ENCODE peak calls at places on chromosomes 11 and 22, in nine cellular contexts. One of them, this sample, is unnamed.

GRCh38 chr22:44209343-44209742 is 28.6 kb downstream of the PARVG start:
- DNase-seq in cardiac fibroblast: no peak
- DNase-seq in nephron progenitor cell: no peak
- DNase-seq in uterus: no peak
- DNase-seq in AG09319: no peak
- DNase-seq in upper lobe of right lung: no peak
- DNase-seq in PC-9: no peak
- DNase-seq in HCT116: no peak
- DNase-seq in left lung: no peak
- DNase-seq in this sample: no peak

GRCh38 chr11:129061466-129062194 is 119.0 kb upstream of the TP53AIP1 start:
- DNase-seq in cardiac fibroblast: peak
- DNase-seq in nephron progenitor cell: no peak
- DNase-seq in uterus: no peak
- DNase-seq in AG09319: no peak
- DNase-seq in upper lobe of right lung: no peak
- DNase-seq in PC-9: peak
- DNase-seq in HCT116: peak
- DNase-seq in left lung: no peak
- DNase-seq in this sample: no peak

GRCh38 chr22:24059121-24059520 is 48.0 kb downstream of the CABIN1 start:
- DNase-seq in cardiac fibroblast: peak
- DNase-seq in nephron progenitor cell: no peak
- DNase-seq in uterus: no peak
- DNase-seq in AG09319: peak
- DNase-seq in upper lobe of right lung: no peak
- DNase-seq in PC-9: no peak
- DNase-seq in HCT116: no peak
- DNase-seq in left lung: no peak
- DNase-seq in this sample: no peak

GRCh38 chr11:93662177-93662575 is 694 bp downstream of the CEP295 start:
- DNase-seq in cardiac fibroblast: no peak
- DNase-seq in nephron progenitor cell: no peak
- DNase-seq in uterus: no peak
- DNase-seq in AG09319: no peak
- DNase-seq in upper lobe of right lung: no peak
- DNase-seq in PC-9: no peak
- DNase-seq in HCT116: no peak
- DNase-seq in left lung: no peak
- DNase-seq in this sample: no peak

GRCh38 chr22:19872779-19873137 is 18.1 kb upstream of the GNB1L start:
- DNase-seq in cardiac fibroblast: no peak
- DNase-seq in nephron progenitor cell: no peak
- DNase-seq in uterus: peak
- DNase-seq in AG09319: no peak
- DNase-seq in upper lobe of right lung: peak
- DNase-seq in PC-9: no peak
- DNase-seq in HCT116: no peak
- DNase-seq in left lung: peak
- DNase-seq in this sample: no peak

GRCh38 chr22:28019360-28019759 is 100.3 kb upstream of the PITPNB start:
- DNase-seq in cardiac fibroblast: no peak
- DNase-seq in nephron progenitor cell: no peak
- DNase-seq in uterus: peak
- DNase-seq in AG09319: no peak
- DNase-seq in upper lobe of right lung: peak
- DNase-seq in PC-9: peak
- DNase-seq in HCT116: no peak
- DNase-seq in left lung: no peak
- DNase-seq in this sample: peak

GRCh38 chr22:36769541-36769940 is 6.4 kb downstream of the IFT27 start:
- DNase-seq in cardiac fibroblast: no peak
- DNase-seq in nephron progenitor cell: no peak
- DNase-seq in uterus: no peak
- DNase-seq in AG09319: no peak
- DNase-seq in upper lobe of right lung: peak
- DNase-seq in PC-9: no peak
- DNase-seq in HCT116: no peak
- DNase-seq in left lung: no peak
- DNase-seq in this sample: no peak

GRCh38 chr11:40425168-40425567 is 1034.3 kb downstream of the LRRC4C start:
- DNase-seq in cardiac fibroblast: no peak
- DNase-seq in nephron progenitor cell: no peak
- DNase-seq in uterus: no peak
- DNase-seq in AG09319: no peak
- DNase-seq in upper lobe of right lung: no peak
- DNase-seq in PC-9: no peak
- DNase-seq in HCT116: no peak
- DNase-seq in left lung: no peak
- DNase-seq in this sample: no peak

GRCh38 chr11:40517122-40517521 is 942.3 kb downstream of the LRRC4C start:
- DNase-seq in cardiac fibroblast: no peak
- DNase-seq in nephron progenitor cell: no peak
- DNase-seq in uterus: no peak
- DNase-seq in AG09319: no peak
- DNase-seq in upper lobe of right lung: no peak
- DNase-seq in PC-9: no peak
- DNase-seq in HCT116: no peak
- DNase-seq in left lung: no peak
- DNase-seq in this sample: no peak

GRCh38 chr11:14423633-14424032 is 64.7 kb upstream of the RRAS2 start:
- DNase-seq in cardiac fibroblast: peak
- DNase-seq in nephron progenitor cell: no peak
- DNase-seq in uterus: no peak
- DNase-seq in AG09319: no peak
- DNase-seq in upper lobe of right lung: no peak
- DNase-seq in PC-9: no peak
- DNase-seq in HCT116: no peak
- DNase-seq in left lung: no peak
- DNase-seq in this sample: no peak

GRCh38 chr22:32830473-32830872 is 29.0 kb downstream of the TIMP3 start:
- DNase-seq in cardiac fibroblast: no peak
- DNase-seq in nephron progenitor cell: peak
- DNase-seq in uterus: no peak
- DNase-seq in AG09319: no peak
- DNase-seq in upper lobe of right lung: no peak
- DNase-seq in PC-9: no peak
- DNase-seq in HCT116: no peak
- DNase-seq in left lung: no peak
- DNase-seq in this sample: no peak

GRCh38 chr11:45048870-45049825 is 97.3 kb upstream of the PRDM11 start:
- DNase-seq in cardiac fibroblast: peak
- DNase-seq in nephron progenitor cell: no peak
- DNase-seq in uterus: peak
- DNase-seq in AG09319: no peak
- DNase-seq in upper lobe of right lung: no peak
- DNase-seq in PC-9: no peak
- DNase-seq in HCT116: no peak
- DNase-seq in left lung: no peak
- DNase-seq in this sample: no peak

GRCh38 chr11:11416917-11417316 is 63.9 kb upstream of the CSNK2A3 start:
- DNase-seq in cardiac fibroblast: peak
- DNase-seq in nephron progenitor cell: no peak
- DNase-seq in uterus: no peak
- DNase-seq in AG09319: no peak
- DNase-seq in upper lobe of right lung: no peak
- DNase-seq in PC-9: no peak
- DNase-seq in HCT116: no peak
- DNase-seq in left lung: no peak
- DNase-seq in this sample: no peak

GRCh38 chr11:112247198-112247597 is 13.5 kb downstream of the PLET1 start:
- DNase-seq in cardiac fibroblast: no peak
- DNase-seq in nephron progenitor cell: no peak
- DNase-seq in uterus: no peak
- DNase-seq in AG09319: no peak
- DNase-seq in upper lobe of right lung: no peak
- DNase-seq in PC-9: no peak
- DNase-seq in HCT116: no peak
- DNase-seq in left lung: no peak
- DNase-seq in this sample: no peak

GRCh38 chr11:110478410-110478809 is 48.7 kb downstream of the FDX1 start:
- DNase-seq in cardiac fibroblast: no peak
- DNase-seq in nephron progenitor cell: peak
- DNase-seq in uterus: no peak
- DNase-seq in AG09319: no peak
- DNase-seq in upper lobe of right lung: no peak
- DNase-seq in PC-9: no peak
- DNase-seq in HCT116: no peak
- DNase-seq in left lung: no peak
- DNase-seq in this sample: no peak

GRCh38 chr22:19577422-19577966 is 53.3 kb upstream of the CLDN5 start:
- DNase-seq in cardiac fibroblast: no peak
- DNase-seq in nephron progenitor cell: no peak
- DNase-seq in uterus: no peak
- DNase-seq in AG09319: no peak
- DNase-seq in upper lobe of right lung: no peak
- DNase-seq in PC-9: no peak
- DNase-seq in HCT116: no peak
- DNase-seq in left lung: no peak
- DNase-seq in this sample: no peak

GRCh38 chr11:72727521-72727920 is 24.7 kb downstream of the ARAP1 start:
- DNase-seq in cardiac fibroblast: peak
- DNase-seq in nephron progenitor cell: no peak
- DNase-seq in uterus: no peak
- DNase-seq in AG09319: no peak
- DNase-seq in upper lobe of right lung: no peak
- DNase-seq in PC-9: no peak
- DNase-seq in HCT116: no peak
- DNase-seq in left lung: peak
- DNase-seq in this sample: no peak

GRCh38 chr11:57307666-57308270 is 17.0 kb downstream of the TNKS1BP1 start:
- DNase-seq in cardiac fibroblast: no peak
- DNase-seq in nephron progenitor cell: no peak
- DNase-seq in uterus: no peak
- DNase-seq in AG09319: no peak
- DNase-seq in upper lobe of right lung: peak
- DNase-seq in PC-9: no peak
- DNase-seq in HCT116: no peak
- DNase-seq in left lung: no peak
- DNase-seq in this sample: no peak

GRCh38 chr22:37848587-37849088 is 581 bp upstream of the EIF3L start:
- DNase-seq in cardiac fibroblast: peak
- DNase-seq in nephron progenitor cell: no peak
- DNase-seq in uterus: no peak
- DNase-seq in AG09319: no peak
- DNase-seq in upper lobe of right lung: no peak
- DNase-seq in PC-9: peak
- DNase-seq in HCT116: peak
- DNase-seq in left lung: no peak
- DNase-seq in this sample: no peak

GRCh38 chr22:17243524-17243923 is 24.3 kb upstream of the ADA2 start:
- DNase-seq in cardiac fibroblast: no peak
- DNase-seq in nephron progenitor cell: no peak
- DNase-seq in uterus: no peak
- DNase-seq in AG09319: no peak
- DNase-seq in upper lobe of right lung: peak
- DNase-seq in PC-9: no peak
- DNase-seq in HCT116: no peak
- DNase-seq in left lung: no peak
- DNase-seq in this sample: no peak

GRCh38 chr11:120172054-120172881 is 34.4 kb upstream of the TRIM29 start:
- DNase-seq in cardiac fibroblast: peak
- DNase-seq in nephron progenitor cell: peak
- DNase-seq in uterus: peak
- DNase-seq in AG09319: no peak
- DNase-seq in upper lobe of right lung: peak
- DNase-seq in PC-9: peak
- DNase-seq in HCT116: peak
- DNase-seq in left lung: no peak
- DNase-seq in this sample: peak
- TF ChIP-seq CTCF in cardiac fibroblast: peak
- TF ChIP-seq CTCF in nephron progenitor cell: peak
- TF ChIP-seq CTCF in uterus: peak
- TF ChIP-seq CTCF in AG09319: peak
- TF ChIP-seq CTCF in upper lobe of right lung: peak
- TF ChIP-seq CTCF in PC-9: peak
- TF ChIP-seq CTCF in HCT116: peak
- TF ChIP-seq CTCF in left lung: peak
- TF ChIP-seq CTCF in this sample: no peak

GRCh38 chr11:70331901-70332300 is 61.4 kb downstream of the PPFIA1 start:
- DNase-seq in cardiac fibroblast: no peak
- DNase-seq in nephron progenitor cell: no peak
- DNase-seq in uterus: no peak
- DNase-seq in AG09319: no peak
- DNase-seq in upper lobe of right lung: no peak
- DNase-seq in PC-9: no peak
- DNase-seq in HCT116: no peak
- DNase-seq in left lung: no peak
- DNase-seq in this sample: peak
- TF ChIP-seq CTCF in cardiac fibroblast: no peak
- TF ChIP-seq CTCF in nephron progenitor cell: no peak
- TF ChIP-seq CTCF in uterus: no peak
- TF ChIP-seq CTCF in AG09319: no peak
- TF ChIP-seq CTCF in upper lobe of right lung: no peak
- TF ChIP-seq CTCF in PC-9: no peak
- TF ChIP-seq CTCF in HCT116: no peak
- TF ChIP-seq CTCF in left lung: no peak
- TF ChIP-seq CTCF in this sample: no peak

DNA sequence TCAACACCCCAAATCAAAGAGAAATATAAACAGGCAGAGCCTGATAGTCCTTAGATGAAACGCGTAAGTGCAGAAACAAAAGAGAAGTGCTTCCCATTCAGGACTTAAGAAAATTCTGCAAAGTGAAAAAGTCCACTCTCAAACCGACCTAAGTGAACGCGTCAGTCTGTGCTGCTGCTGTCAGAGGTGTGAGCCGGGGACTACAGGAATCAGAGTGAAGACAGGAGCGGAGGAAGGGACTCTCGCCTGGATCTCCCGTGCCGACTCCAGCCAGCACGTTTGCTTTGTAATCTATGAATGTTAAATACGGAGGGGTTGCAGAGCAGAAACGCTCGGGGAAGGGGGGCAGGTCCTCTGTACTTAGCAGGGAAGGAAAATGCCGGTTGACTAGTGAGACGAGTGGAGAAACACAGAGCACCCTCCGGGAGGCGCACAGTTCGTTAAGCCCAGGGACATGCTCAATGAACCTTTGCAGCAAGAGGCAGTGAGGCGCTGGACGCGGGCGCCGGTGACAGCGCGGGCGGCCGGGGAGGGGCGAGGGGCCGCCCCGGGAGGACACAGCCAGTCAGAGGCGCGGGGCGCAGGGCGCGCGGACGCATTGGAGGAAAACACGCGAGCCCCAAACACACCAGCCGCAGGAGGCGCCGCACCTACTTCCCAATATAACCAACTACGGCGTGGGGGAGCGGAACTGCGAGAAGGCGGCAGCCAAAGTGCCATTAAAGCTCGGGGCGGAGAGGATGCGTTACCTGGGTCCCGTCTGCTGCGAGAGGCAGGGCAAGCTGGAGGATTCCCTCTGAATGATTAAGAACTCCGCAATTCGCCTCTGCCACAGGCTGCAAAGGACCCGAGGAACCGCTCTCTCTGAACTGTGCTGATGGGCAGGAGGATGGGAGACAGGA is at the start of gene CNTN5:
- DNase-seq in cardiac fibroblast: peak
- DNase-seq in nephron progenitor cell: peak
- DNase-seq in uterus: peak
- DNase-seq in AG09319: no peak
- DNase-seq in upper lobe of right lung: peak
- DNase-seq in PC-9: peak
- DNase-seq in HCT116: no peak
- DNase-seq in left lung: peak
- DNase-seq in this sample: peak
- TF ChIP-seq CTCF in cardiac fibroblast: no peak
- TF ChIP-seq CTCF in nephron progenitor cell: no peak
- TF ChIP-seq CTCF in uterus: no peak
- TF ChIP-seq CTCF in AG09319: no peak
- TF ChIP-seq CTCF in upper lobe of right lung: no peak
- TF ChIP-seq CTCF in PC-9: no peak
- TF ChIP-seq CTCF in HCT116: no peak
- TF ChIP-seq CTCF in left lung: no peak
- TF ChIP-seq CTCF in this sample: no peak

GRCh38 chr11:43708776-43709175 is 28.2 kb downstream of the HSD17B12 start:
- DNase-seq in cardiac fibroblast: peak
- DNase-seq in nephron progenitor cell: no peak
- DNase-seq in uterus: no peak
- DNase-seq in AG09319: no peak
- DNase-seq in upper lobe of right lung: no peak
- DNase-seq in PC-9: no peak
- DNase-seq in HCT116: no peak
- DNase-seq in left lung: no peak
- DNase-seq in this sample: no peak
- TF ChIP-seq CTCF in cardiac fibroblast: no peak
- TF ChIP-seq CTCF in nephron progenitor cell: no peak
- TF ChIP-seq CTCF in uterus: no peak
- TF ChIP-seq CTCF in AG09319: no peak
- TF ChIP-seq CTCF in upper lobe of right lung: peak
- TF ChIP-seq CTCF in PC-9: peak
- TF ChIP-seq CTCF in HCT116: no peak
- TF ChIP-seq CTCF in left lung: no peak
- TF ChIP-seq CTCF in this sample: no peak

This sample was measured in lower leg skin.